ENCODE peak calls at places on chromosomes 7 and 10, in five cellular contexts. O is iris pigment epithelial cell; B is central memory CD8-positive, alpha-beta T cell; G is M059J; I is uterus. A is an unnamed sample.

GRCh38 chr10:6487919-6488318 is 92.2 kb downstream of the PRKCQ start:
- DNase-seq in O (no peak), B (no peak), G (no peak), I (no peak), A (no peak)

GRCh38 chr7:47432988-47433895 is 148.7 kb downstream of the TNS3 start:
- DNase-seq in O (no peak), B (no peak), G (no peak), I (no peak), A (no peak)

GRCh38 chr7:26534649-26535482 is 243.2 kb downstream of the SNX10 start:
- DNase-seq in O (no peak), B (no peak), G (peak), I (no peak), A (no peak)

GRCh38 chr7:25294624-25295023 is 66.3 kb upstream of the NPVF start:
- DNase-seq in O (no peak), B (no peak), G (no peak), I (no peak), A (no peak)

GRCh38 chr10:26696786-26697162 is 727 bp upstream of the PDSS1 start:
- DNase-seq in O (no peak), B (no peak), G (no peak), I (no peak), A (no peak)

GRCh38 chr10:44714451-44714850 is 196.7 kb upstream of the TMEM72 start:
- DNase-seq in O (no peak), B (no peak), G (peak), I (no peak), A (no peak)

GRCh38 chr7:144720139-144720538 is 115.7 kb downstream of the TPK1 start:
- DNase-seq in O (peak), B (no peak), G (peak), I (no peak), A (no peak)

GRCh38 chr7:1100386-1100785 is 12.5 kb downstream of the GPER1 start:
- DNase-seq in O (no peak), B (no peak), G (no peak), I (no peak), A (no peak)

GRCh38 chr10:60394444-60394843 is 4.8 kb upstream of the ANK3 start:
- DNase-seq in O (no peak), B (peak), G (no peak), I (no peak), A (no peak)

GRCh38 chr10:24645784-24646183 is 77.9 kb downstream of the ARHGAP21 start:
- DNase-seq in O (no peak), B (no peak), G (peak), I (no peak), A (no peak)

GRCh38 chr10:131891196-131891928 is 9.4 kb upstream of the PPP2R2D start:
- DNase-seq in O (no peak), B (no peak), G (peak), I (no peak), A (no peak)

GRCh38 chr10:32149257-32149955 is 93.2 kb upstream of the KIF5B start:
- DNase-seq in O (peak), B (no peak), G (peak), I (peak), A (peak)

GRCh38 chr10:80441831-80442230 is 12.3 kb upstream of the TSPAN14 start:
- DNase-seq in O (no peak), B (no peak), G (no peak), I (no peak), A (no peak)

A was measured in thyroid gland.